ENCODE peak calls at places on chromosomes 12 and 14, in four cellular contexts. I, Y, E and V are unnamed samples.

GRCh38 chr12:28130625-28131598 is 59.3 kb upstream of the CCDC91 start:
- DNase-seq in E (peak), I (peak), Y (peak), V (peak)

GRCh38 chr14:85987292-85987691 is 457.3 kb downstream of the FLRT2 start:
- DNase-seq in E (no peak), Y (no peak), I (no peak), V (no peak)

GRCh38 chr14:26872510-26872909 is 274.7 kb upstream of the NOVA1 start:
- DNase-seq in Y (no peak), I (peak), E (no peak), V (no peak)

GRCh38 chr12:124442772-124443445 is 124.5 kb downstream of the NCOR2 start:
- DNase-seq in E (no peak), I (no peak), Y (no peak), V (no peak)

GRCh38 chr12:118190266-118190665 is 54.3 kb downstream of the PEBP1 start:
- DNase-seq in E (no peak), I (no peak), Y (no peak), V (peak)

GRCh38 chr12:131862084-131862441 is 32.4 kb upstream of the ULK1 start:
- DNase-seq in Y (no peak), E (no peak), I (no peak), V (no peak)

GRCh38 chr14:101540481-101540880 is 20.8 kb upstream of the DIO3 start:
- DNase-seq in Y (no peak), I (no peak), E (no peak), V (no peak)

GRCh38 chr12:115440438-115440837 is 756.5 kb upstream of the TBX3 start:
- DNase-seq in I (peak), E (no peak), Y (peak), V (no peak)

GRCh38 chr12:115522010-115522409 is 755.5 kb downstream of the MED13L start:
- DNase-seq in E (no peak), Y (no peak), I (no peak), V (no peak)

GRCh38 chr12:45257185-45257585 is 41.3 kb downstream of the ANO6 start:
- DNase-seq in I (no peak), E (peak), Y (no peak), V (no peak)

GRCh38 chr14:64069634-64070359 is 217.0 kb downstream of the SYNE2 start:
- DNase-seq in Y (no peak), E (no peak), I (no peak), V (no peak)

GRCh38 chr14:68473050-68473449 is 319.8 kb downstream of the ZFP36L1 start:
- DNase-seq in I (no peak), E (no peak), Y (no peak), V (no peak)

GRCh38 chr14:36935976-36936678 is 236.3 kb downstream of the SLC25A21 start:
- DNase-seq in I (no peak), E (no peak), Y (no peak), V (no peak)

GRCh38 chr12:90909069-90909676 is 45.8 kb downstream of the CCER1 start:
- DNase-seq in E (peak), Y (peak), I (peak), V (peak)

GRCh38 chr12:55721601-55722213 is 1.5 kb downstream of the RDH5 start:
- DNase-seq in Y (no peak), I (no peak), E (no peak), V (no peak)

GRCh38 chr12:113019045-113019444 is 37.5 kb upstream of the DTX1 start:
- DNase-seq in Y (no peak), E (no peak), I (no peak), V (peak)

GRCh38 chr14:98665019-98665418 is 607.0 kb downstream of the BCL11B start:
- DNase-seq in I (no peak), E (no peak), Y (no peak), V (no peak)

GRCh38 chr12:110028323-110028722 is 20.0 kb downstream of the C12orf76 start:
- DNase-seq in Y (no peak), I (no peak), E (no peak), V (no peak)

GRCh38 chr14:46574976-46575375 is 76.6 kb downstream of the RPL10L start:
- DNase-seq in I (no peak), E (no peak), Y (no peak), V (peak)

GRCh38 chr14:91244501-91244901 is at the start of gene GPR68:
- DNase-seq in Y (no peak), E (peak), I (no peak), V (no peak)

GRCh38 chr12:45232771-45233372 is 17.0 kb downstream of the ANO6 start:
- DNase-seq in Y (peak), I (peak), E (no peak), V (peak)

GRCh38 chr12:8949525-8950286 is at the start of gene M6PR:
- DNase-seq in E (peak), Y (peak), I (peak), V (peak)

GRCh38 chr14:38583471-38583870 is 327.6 kb upstream of the CLEC14A start:
- DNase-seq in Y (no peak), I (no peak), E (no peak), V (no peak)
- TF ChIP-seq MAX in Y (no peak), I (no peak), E (no peak), V (no peak)

DNA sequence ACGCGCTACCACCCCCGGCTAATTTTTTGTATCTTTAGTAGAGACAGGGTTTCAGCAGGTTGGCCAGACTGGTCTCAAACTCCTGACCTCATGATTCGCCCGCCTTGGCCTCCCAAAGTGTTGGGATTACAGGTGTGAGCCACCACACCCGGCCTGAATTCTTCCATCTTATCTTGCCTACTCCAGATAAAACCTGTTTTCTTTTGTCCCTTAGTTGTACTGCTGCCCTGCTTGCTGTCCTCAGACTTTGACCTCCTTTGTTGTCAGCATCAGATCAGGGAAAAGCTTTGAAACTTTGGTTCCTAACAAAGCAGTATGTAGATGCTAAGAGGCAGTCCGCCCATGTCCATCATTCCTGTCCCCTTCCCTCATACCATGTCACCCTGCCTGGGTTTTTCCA is 15.9 kb downstream of the COPZ1 start:
- DNase-seq in E (no peak), I (no peak), Y (no peak), V (no peak)
- TF ChIP-seq MAX in E (no peak), I (no peak), Y (no peak), V (no peak)

GRCh38 chr14:94447206-94447605 is 5.4 kb downstream of the SERPINA11 start:
- DNase-seq in E (no peak), I (no peak), Y (no peak), V (no peak)
- TF ChIP-seq MAX in E (no peak), I (no peak), Y (no peak), V (no peak)

GRCh38 chr12:29616664-29617409 is 119.4 kb upstream of the OVCH1 start:
- DNase-seq in I (no peak), Y (no peak), E (no peak), V (peak)
- TF ChIP-seq MAX in I (no peak), Y (no peak), E (no peak), V (no peak)

GRCh38 chr12:54371328-54372112 is 7.2 kb upstream of the GPR84 start:
- DNase-seq in I (no peak), Y (no peak), E (no peak), V (peak)
- TF ChIP-seq MAX in I (no peak), Y (no peak), E (no peak), V (no peak)

GRCh38 chr12:54196396-54196795 is 7.6 kb upstream of the SMUG1 start:
- DNase-seq in E (peak), Y (no peak), I (no peak), V (no peak)
- TF ChIP-seq MAX in E (peak), Y (no peak), I (no peak), V (no peak)

DNA sequence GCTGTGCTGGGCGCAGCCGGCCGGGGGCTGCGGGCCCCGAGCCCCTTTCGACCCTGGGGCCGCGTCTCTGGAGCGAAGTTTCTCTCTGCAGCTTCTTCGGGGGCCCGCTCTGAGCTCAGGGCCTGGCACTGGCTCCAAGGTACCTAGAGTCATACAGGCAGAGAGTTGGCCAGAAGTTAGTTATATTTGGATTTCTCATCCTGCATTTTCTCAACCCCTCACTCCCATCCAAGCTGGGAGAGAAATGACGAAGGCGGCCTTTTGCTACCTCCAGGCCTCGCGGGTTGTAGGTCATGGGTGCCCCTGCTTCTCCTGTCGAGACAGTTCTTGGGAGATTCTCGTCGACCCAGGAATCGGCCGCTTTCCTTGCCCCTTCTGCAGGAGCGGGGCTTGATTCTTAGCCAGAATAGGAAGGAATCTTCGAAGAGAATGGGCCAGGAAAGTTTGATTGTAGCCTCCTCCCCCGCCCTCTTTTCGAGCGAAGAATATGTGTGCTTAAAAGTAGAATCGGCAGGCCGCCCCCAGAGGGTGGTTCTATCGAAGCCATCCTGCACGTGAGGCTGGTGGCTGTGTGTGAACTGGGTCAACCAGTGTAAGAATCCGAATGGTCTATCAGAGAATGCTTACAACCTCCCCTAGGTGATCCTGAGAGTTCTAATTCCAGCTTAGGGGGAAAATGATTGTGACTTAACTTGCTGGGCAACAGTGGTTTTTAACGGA is 781 bp downstream of the MLEC start:
- DNase-seq in Y (no peak), E (peak), I (peak), V (peak)
- TF ChIP-seq MAX in Y (peak), E (peak), I (no peak), V (no peak)

DNA sequence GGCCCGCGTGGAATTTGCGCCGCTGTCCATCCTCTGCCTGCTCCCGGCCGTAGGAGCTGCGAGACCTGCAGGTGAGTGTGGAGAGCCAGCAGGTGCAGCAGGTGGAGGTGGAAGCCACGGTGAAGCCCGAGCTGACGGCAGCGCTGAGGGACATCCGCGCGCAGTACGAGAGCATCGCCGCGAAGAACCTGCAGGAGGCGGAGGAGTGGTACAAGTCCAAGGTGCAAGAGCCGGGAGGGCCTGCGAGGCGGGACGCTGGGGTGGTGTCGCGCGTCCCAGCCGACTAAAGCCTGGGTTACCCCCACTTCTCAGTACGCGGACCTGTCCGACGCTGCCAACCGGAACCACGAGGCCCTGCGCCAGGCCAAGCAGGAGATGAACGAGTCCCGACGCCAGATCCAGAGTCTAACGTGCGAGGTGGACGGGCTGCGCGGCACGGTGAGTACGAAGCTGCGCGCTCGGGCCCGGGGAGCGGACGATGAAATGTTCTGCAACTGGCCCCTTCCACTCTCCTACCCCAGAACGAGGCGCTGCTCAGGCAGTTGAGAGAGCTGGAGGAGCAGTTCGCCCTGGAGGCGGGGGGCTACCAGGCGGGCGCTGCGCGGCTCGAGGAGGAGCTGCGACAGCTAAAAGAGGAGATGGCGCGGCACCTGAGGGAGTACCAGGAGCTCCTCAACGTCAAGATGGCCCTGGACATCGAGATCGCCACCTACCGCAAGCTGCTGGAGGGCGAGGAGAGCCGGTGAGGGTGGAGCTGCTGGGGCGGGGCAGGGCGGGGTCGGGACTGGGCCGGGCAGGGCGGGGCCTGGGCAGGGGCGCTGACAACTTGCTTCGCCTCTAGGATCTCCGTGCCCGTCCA is 2.1 kb downstream of the PRPH start:
- DNase-seq in E (peak), Y (peak), I (peak), V (no peak)
- TF ChIP-seq MAX in E (no peak), Y (peak), I (peak), V (no peak)